ENCODE peak calls at places on chromosome 1, in seven cellular contexts. J is HTR-8/SVneo, A is AML-193, E is GM12892, M is cardiac fibroblast, W is T47D, S is bronchial epithelial cell. F is an unnamed sample.
A peak's percentile ranks its signal among the peaks of the same experiment; 100 is the strongest.

GRCh38 chr1:206713070-206713469 is 28.4 kb downstream of the MAPKAPK2 start:
- DNase-seq in S (no peak), M (no peak), W (no peak), E (no peak), A (no peak), J (no peak), F (no peak)

GRCh38 chr1:118085365-118085764 is 99.7 kb downstream of the SPAG17 start:
- DNase-seq in M (no peak), A (no peak), S (no peak), J (no peak), W (no peak), E (no peak), F (no peak)

GRCh38 chr1:205913451-205914204 is 29.6 kb downstream of the SLC26A9 start:
- DNase-seq in S (no peak), A (no peak), J (no peak), W (no peak), M (no peak), E (no peak), F (no peak)

GRCh38 chr1:36365310-36365895 is 20.3 kb downstream of the STK40 start:
- DNase-seq in M (peak; percentile 74), S (no peak), J (no peak), A (peak; percentile 77), E (no peak), W (no peak), F (no peak)

GRCh38 chr1:234519506-234519905 is 40.5 kb upstream of the TARBP1 start:
- DNase-seq in A (no peak), M (no peak), J (no peak), W (no peak), S (no peak), E (no peak), F (no peak)

GRCh38 chr1:68973459-68974244 is 476.8 kb upstream of the DEPDC1 start:
- DNase-seq in J (no peak), A (no peak), E (no peak), M (peak; percentile 68), S (peak; percentile 52), W (no peak), F (no peak)

GRCh38 chr1:156014829-156015228 is 5.9 kb downstream of the SSR2 start:
- DNase-seq in J (no peak), M (no peak), A (no peak), W (no peak), S (no peak), E (no peak), F (peak; percentile 45)

GRCh38 chr1:57512386-57512785 is 88.5 kb upstream of the DAB1 start:
- DNase-seq in W (no peak), A (no peak), M (no peak), E (no peak), S (no peak), J (no peak), F (no peak)

GRCh38 chr1:28582248-28582615 is 9.8 kb upstream of the RAB42 start:
- DNase-seq in W (no peak), A (no peak), S (peak; percentile 42), J (no peak), E (no peak), M (peak; percentile 52), F (peak; percentile 61)

GRCh38 chr1:12692967-12693782 is 22.7 kb upstream of the AADACL3 start:
- DNase-seq in E (no peak), J (no peak), W (no peak), S (no peak), M (peak; percentile 22), A (no peak), F (no peak)